ENCODE peak calls at places on chromosomes 6 and 20, in seven cellular contexts. Y is IMR-90, J is mesenchymal stem cell, H is mesendoderm, W is neuronal stem cell, D is H9, T is H1. G is an unnamed sample.

GRCh38 chr20:61170521-61170920 is 81.5 kb upstream of the CDH4 start:
- DNase-seq in W (no peak), T (peak), H (peak), Y (no peak), D (peak), J (no peak), G (no peak)

GRCh38 chr6:34486106-34486740 is 20.3 kb downstream of the PACSIN1 start:
- DNase-seq in W (no peak), H (no peak), D (no peak), Y (no peak), T (no peak), J (no peak), G (no peak)

GRCh38 chr6:158707826-158708225 is 58.0 kb downstream of the SYTL3 start:
- DNase-seq in T (no peak), D (no peak), W (no peak), J (no peak), Y (no peak), H (peak), G (no peak)

GRCh38 chr20:46013826-46014516 is 5.3 kb downstream of the MMP9 start:
- DNase-seq in Y (peak), J (peak), H (peak), D (peak), T (peak), W (peak), G (peak)

GRCh38 chr6:159170333-159170672 is 1.1 kb downstream of the FNDC1 start:
- DNase-seq in W (peak), D (no peak), J (no peak), T (no peak), H (no peak), Y (no peak), G (peak)

GRCh38 chr6:14281831-14282230 is 164.3 kb downstream of the CD83 start:
- DNase-seq in W (no peak), H (no peak), D (peak), J (no peak), T (no peak), Y (no peak), G (no peak)

GRCh38 chr6:38443750-38444149 is 196.0 kb downstream of the BTBD9 start:
- DNase-seq in D (no peak), H (peak), W (no peak), Y (no peak), J (peak), T (no peak), G (no peak)

GRCh38 chr20:57388953-57389694 is 2.1 kb upstream of the RBM38 start:
- DNase-seq in Y (peak), J (peak), H (peak), T (peak), D (peak), W (peak), G (peak)

GRCh38 chr20:10645205-10645570 is 28.6 kb downstream of the JAG1 start:
- DNase-seq in J (no peak), T (no peak), H (no peak), D (no peak), Y (no peak), W (no peak), G (no peak)

GRCh38 chr20:23298926-23299672 is 51.5 kb upstream of the NXT1 start:
- DNase-seq in Y (no peak), W (no peak), J (peak), D (no peak), H (no peak), T (no peak), G (no peak)

GRCh38 chr6:11188161-11188915 is 44.1 kb downstream of the NEDD9 start:
- DNase-seq in J (no peak), Y (peak), D (no peak), W (no peak), T (no peak), H (no peak), G (no peak)

GRCh38 chr6:119173249-119174084 is 95.0 kb upstream of the FAM184A start:
- DNase-seq in H (no peak), W (no peak), J (no peak), Y (no peak), T (no peak), D (no peak), G (peak)

GRCh38 chr20:23039136-23039875 is 4.2 kb downstream of the SSTR4 start:
- DNase-seq in W (no peak), J (no peak), H (no peak), D (no peak), T (no peak), Y (no peak), G (peak)

GRCh38 chr6:41200296-41200900 is 551 bp downstream of the TREML2 start:
- DNase-seq in Y (no peak), D (no peak), W (no peak), J (peak), H (peak), T (peak), G (no peak)

GRCh38 chr6:163180874-163181541 is 233.5 kb upstream of the QKI start:
- DNase-seq in J (peak), T (peak), Y (no peak), H (peak), D (peak), W (peak), G (peak)

GRCh38 chr20:40706977-40707582 is 18.0 kb upstream of the MAFB start:
- DNase-seq in W (no peak), H (peak), Y (no peak), T (peak), D (peak), J (no peak), G (no peak)

GRCh38 chr6:18585032-18585573 is 198.0 kb downstream of the RNF144B start:
- DNase-seq in H (peak), W (no peak), J (peak), D (no peak), Y (peak), T (no peak), G (peak)

GRCh38 chr6:29777319-29777718 is 50.3 kb upstream of the HLA-G start:
- DNase-seq in H (peak), J (no peak), Y (no peak), T (no peak), W (no peak), D (no peak), G (no peak)

GRCh38 chr6:47168176-47168575 is 126.0 kb upstream of the ADGRF1 start:
- DNase-seq in W (no peak), H (peak), D (no peak), Y (peak), J (peak), T (no peak), G (peak)

GRCh38 chr20:13816757-13817156 is 31.9 kb downstream of the NDUFAF5 start:
- DNase-seq in H (no peak), Y (no peak), T (no peak), W (no peak), D (no peak), J (no peak), G (no peak)

GRCh38 chr6:19261642-19262041 is 575.5 kb upstream of the ID4 start:
- DNase-seq in D (no peak), T (no peak), Y (no peak), W (no peak), J (no peak), H (no peak), G (no peak)

GRCh38 chr6:136404627-136405310 is 115.1 kb upstream of the BCLAF1 start:
- DNase-seq in W (no peak), J (no peak), D (no peak), T (no peak), H (no peak), Y (no peak), G (no peak)

GRCh38 chr6:105211831-105212230 is 32.0 kb upstream of the POPDC3 start:
- DNase-seq in T (no peak), D (no peak), H (no peak), J (no peak), W (no peak), Y (peak), G (no peak)

GRCh38 chr6:692356-692851 is 535 bp downstream of the EXOC2 start:
- DNase-seq in H (peak), D (peak), T (peak), Y (peak), W (peak), J (peak), G (peak)

GRCh38 chr6:104855507-104855906 is 4.2 kb downstream of the HACE1 start:
- DNase-seq in J (peak), Y (peak), W (no peak), D (no peak), T (no peak), H (no peak), G (peak)

GRCh38 chr6:125142614-125143013 is 11.0 kb upstream of the TPD52L1 start:
- DNase-seq in D (no peak), J (no peak), T (no peak), Y (peak), H (no peak), W (no peak), G (no peak)

GRCh38 chr6:127641905-127642304 is 64.9 kb downstream of the C6orf58 start:
- DNase-seq in D (peak), T (peak), Y (peak), W (peak), J (peak), H (peak), G (peak)

GRCh38 chr6:112501705-112502104 is 154.6 kb downstream of the RFPL4B start:
- DNase-seq in H (peak), J (peak), D (no peak), W (peak), Y (peak), T (no peak), G (no peak)

GRCh38 chr6:48630511-48630910 is 519.5 kb upstream of the PTCHD4 start:
- DNase-seq in Y (no peak), H (no peak), D (no peak), J (no peak), T (no peak), W (no peak), G (no peak)

GRCh38 chr20:42018979-42019378 is 400.8 kb upstream of the CHD6 start:
- DNase-seq in W (no peak), T (no peak), J (no peak), Y (no peak), H (peak), D (peak), G (no peak)

GRCh38 chr6:1335367-1336037 is 23.6 kb downstream of the FOXQ1 start:
- DNase-seq in H (peak), D (peak), Y (peak), J (peak), T (no peak), W (no peak), G (peak)

GRCh38 chr6:148822819-148823218 is 76.0 kb downstream of the UST start:
- DNase-seq in D (no peak), J (no peak), H (no peak), W (no peak), Y (no peak), T (no peak), G (no peak)

GRCh38 chr6:24549674-24550418 is 55.1 kb downstream of the ALDH5A1 start:
- DNase-seq in D (no peak), H (no peak), T (no peak), J (no peak), Y (no peak), W (no peak), G (no peak)

GRCh38 chr6:75208564-75209431 is 2.9 kb upstream of the COL12A1 start:
- DNase-seq in H (peak), J (peak), Y (peak), D (peak), T (peak), W (peak), G (peak)

GRCh38 chr20:20859510-20859909 is 147.1 kb upstream of the RALGAPA2 start:
- DNase-seq in T (no peak), Y (no peak), W (no peak), J (no peak), H (no peak), D (no peak), G (no peak)
- H3K18ac ChIP-seq in T (no peak), Y (no peak), W (no peak), J (no peak), H (no peak), D (no peak), G (no peak)

GRCh38 chr6:129659590-129660345 is 50.2 kb downstream of the ARHGAP18 start:
- DNase-seq in W (no peak), H (peak), T (no peak), Y (peak), J (peak), D (no peak), G (peak)
- H3K9ac ChIP-seq in W (no peak), H (no peak), T (no peak), Y (no peak), J (peak), D (no peak), G (no peak)

GRCh38 chr6:131197716-131198115 is 62.4 kb downstream of the AKAP7 start:
- DNase-seq in H (no peak), D (no peak), W (no peak), Y (no peak), T (no peak), J (no peak), G (no peak)

GRCh38 chr6:131199568-131200272 is 64.5 kb downstream of the AKAP7 start:
- DNase-seq in Y (peak), D (peak), J (peak), W (peak), T (no peak), H (peak), G (peak)
- H3K18ac ChIP-seq in Y (no peak), D (no peak), J (no peak), W (no peak), T (peak), H (no peak), G (no peak)

GRCh38 chr6:31834704-31835375 is 7.3 kb downstream of the HSPA1B start:
- DNase-seq in H (no peak), J (no peak), D (no peak), Y (no peak), W (peak), T (peak), G (peak)

GRCh38 chr6:31827286-31828079 is at the start of gene HSPA1B:
- DNase-seq in W (peak), J (peak), H (peak), D (peak), T (peak), Y (peak), G (peak)

GRCh38 chr6:31834367-31834703 is 6.8 kb downstream of the HSPA1B start:
- DNase-seq in Y (peak), W (no peak), H (peak), J (peak), T (peak), D (peak), G (peak)

GRCh38 chr6:31829633-31830492 is 2.3 kb downstream of the HSPA1B start:
- DNase-seq in T (no peak), J (peak), W (peak), Y (peak), D (no peak), H (no peak), G (no peak)

DNA sequence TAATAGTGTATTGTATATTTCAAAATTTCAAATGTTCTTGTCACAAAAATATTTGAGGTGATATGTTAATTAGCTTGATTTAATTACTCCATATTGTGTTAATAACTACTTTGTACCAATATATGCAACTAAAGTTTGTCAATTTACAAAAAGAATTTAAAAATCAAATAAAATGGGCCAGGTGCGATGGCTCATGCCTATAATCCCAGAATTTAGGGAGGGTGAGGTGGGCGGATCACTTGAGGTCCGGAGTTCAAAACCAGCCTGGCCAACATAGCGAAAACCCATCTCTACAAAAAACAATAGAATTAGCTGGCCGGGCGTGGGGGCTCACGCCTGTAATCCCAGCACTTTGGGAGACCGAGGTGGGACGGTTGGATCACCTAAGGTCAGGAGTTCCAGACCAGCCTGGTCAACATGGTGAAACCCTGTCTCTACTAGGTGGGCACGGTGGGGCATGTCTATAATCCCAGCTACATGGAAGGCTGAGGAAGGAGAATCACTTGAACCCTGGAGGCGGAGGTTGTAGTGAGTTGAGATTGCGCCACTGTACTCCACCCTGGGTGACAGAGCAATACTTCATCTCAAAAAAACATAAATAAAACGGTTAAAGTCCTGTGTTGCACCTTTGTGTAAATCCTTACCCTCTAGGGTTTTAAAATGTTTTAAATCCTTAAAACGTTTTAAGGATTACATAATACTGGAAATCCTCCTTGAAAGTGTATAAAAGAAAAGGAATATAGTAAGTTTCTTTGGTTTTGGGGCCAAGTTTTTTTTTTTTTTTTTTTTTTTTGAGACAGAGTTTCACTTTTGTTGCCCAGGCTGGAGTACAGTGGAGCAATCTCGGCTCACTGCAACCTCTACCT is 4.0 kb downstream of the HSPA1B start:
- DNase-seq in Y (no peak), D (no peak), J (peak), W (no peak), H (no peak), T (no peak), G (peak)
- H3K9ac ChIP-seq in Y (no peak), D (no peak), J (peak), W (no peak), H (peak), T (no peak), G (no peak)

DNA sequence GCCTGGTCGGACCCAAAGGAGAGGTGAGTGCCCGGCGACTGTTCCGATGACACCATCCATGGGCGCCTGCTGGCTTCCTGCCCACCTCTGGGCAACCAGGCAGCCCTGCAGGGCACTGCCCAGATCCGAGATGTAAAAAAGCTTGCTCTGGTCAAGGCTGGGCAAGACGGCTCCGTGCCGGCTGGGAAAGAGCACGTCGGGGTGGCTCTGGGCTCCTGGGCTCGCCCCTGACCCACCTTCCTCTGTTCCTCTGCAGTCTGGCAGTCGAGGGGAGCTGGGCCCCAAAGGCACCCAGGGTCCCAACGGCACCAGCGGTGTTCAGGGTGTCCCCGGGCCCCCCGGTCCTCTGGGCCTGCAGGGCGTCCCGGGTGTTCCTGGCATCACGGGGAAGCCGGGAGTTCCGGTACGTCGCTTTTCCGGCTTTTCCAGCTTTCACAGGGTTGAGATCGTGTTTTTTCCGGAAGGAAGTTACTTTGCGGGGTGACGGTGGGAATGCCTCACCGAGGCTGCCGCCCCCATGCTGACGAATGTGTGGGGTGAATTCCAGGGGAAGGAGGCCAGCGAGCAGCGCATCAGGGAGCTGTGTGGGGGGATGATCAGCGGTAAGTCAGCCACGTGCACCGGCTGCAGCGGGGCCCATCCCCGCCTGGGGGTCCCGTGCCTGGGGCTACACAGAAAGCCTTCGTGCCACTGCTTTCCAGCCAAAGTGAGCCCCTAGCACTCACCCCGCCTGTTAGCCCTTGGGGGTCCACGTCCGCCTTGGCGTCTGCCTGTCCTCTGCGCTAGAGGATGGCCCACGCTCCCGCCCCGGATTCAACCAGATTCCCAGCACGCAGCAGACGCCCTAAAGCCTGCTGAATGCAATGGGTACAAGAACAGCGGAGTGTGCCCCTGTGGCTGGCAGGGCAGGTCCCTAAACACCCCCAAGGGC is 19.3 kb downstream of the COL9A3 start:
- DNase-seq in D (no peak), T (no peak), J (no peak), W (no peak), H (no peak), Y (peak), G (peak)
- H3K18ac ChIP-seq in D (no peak), T (no peak), J (no peak), W (peak), H (no peak), Y (no peak), G (no peak)

GRCh38 chr6:79438015-79438414 is 99.2 kb downstream of the LCA5 start:
- DNase-seq in J (no peak), Y (no peak), H (no peak), T (no peak), W (no peak), D (no peak), G (no peak)

GRCh38 chr6:79446006-79446405 is 91.2 kb downstream of the LCA5 start:
- DNase-seq in H (no peak), J (no peak), Y (no peak), W (no peak), T (no peak), D (no peak), G (no peak)

GRCh38 chr6:79441222-79441621 is 96.0 kb downstream of the LCA5 start:
- DNase-seq in D (no peak), J (no peak), W (no peak), Y (no peak), T (no peak), H (no peak), G (no peak)

GRCh38 chr6:79436232-79436631 is 101.0 kb downstream of the LCA5 start:
- DNase-seq in J (no peak), Y (no peak), H (no peak), W (no peak), T (no peak), D (no peak), G (no peak)

DNA sequence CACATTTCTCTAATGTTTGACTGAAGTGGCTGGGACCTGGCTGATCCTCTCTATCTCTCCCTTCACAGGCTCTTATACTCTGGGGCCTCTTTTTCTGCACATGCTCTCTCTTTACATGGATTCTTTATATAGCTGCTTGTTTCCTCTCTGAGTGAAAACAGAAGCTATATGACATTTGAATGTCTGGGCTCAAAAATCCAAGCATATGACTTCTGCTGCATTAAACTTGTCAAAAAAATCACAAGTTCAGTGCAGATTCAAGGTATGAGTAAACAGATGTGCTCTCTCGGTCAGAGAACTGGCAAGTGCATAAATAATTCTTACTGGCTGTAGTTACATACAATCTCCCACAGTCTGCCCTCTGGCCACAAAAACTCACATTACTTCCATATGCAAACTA is 96.6 kb downstream of the LCA5 start:
- DNase-seq in T (no peak), D (no peak), W (no peak), H (no peak), J (no peak), Y (no peak), G (no peak)
- H3K9ac ChIP-seq in T (no peak), D (no peak), W (no peak), H (no peak), J (no peak), Y (no peak), G (no peak)